ENCODE peak calls at places on chromosomes 7 and 10, in ten cellular contexts. S is transverse colon, R is mammary epithelial cell, I is HCT116, B is cardiac muscle cell, H is left lung, E is pancreas, Y is lower lobe of right lung, P is fibroblast of lung, M is ovary. A is an unnamed sample.

GRCh38 chr7:140058517-140058916 is 4.2 kb downstream of the PARP12 start:
- DNase-seq in S (no peak), R (no peak), I (no peak), B (no peak), H (no peak), E (no peak), Y (no peak), P (no peak), M (no peak), A (no peak)

GRCh38 chr7:51040777-51041176 is 258.1 kb upstream of the GRB10 start:
- DNase-seq in S (no peak), R (no peak), I (no peak), B (no peak), H (no peak), E (no peak), Y (no peak), P (peak; percentile 56), M (no peak), A (no peak)

GRCh38 chr10:21173433-21173963 is 276.4 kb upstream of the NEBL start:
- DNase-seq in S (no peak), R (no peak), I (no peak), B (peak; percentile 50), H (peak; percentile 36), E (peak; percentile 80), Y (peak; percentile 54), P (no peak), M (no peak), A (no peak)

GRCh38 chr10:70265032-70265689 is 18.6 kb downstream of the NPFFR1 start:
- DNase-seq in S (no peak), R (peak; percentile 39), I (peak; percentile 64), B (peak; percentile 62), H (no peak), E (no peak), Y (no peak), P (no peak), M (no peak), A (no peak)

GRCh38 chr10:614772-615582 is 74.5 kb downstream of the DIP2C start:
- DNase-seq in S (no peak), R (no peak), I (no peak), B (no peak), H (no peak), E (peak; percentile 36), Y (peak; percentile 35), P (peak; percentile 42), M (no peak), A (no peak)

GRCh38 chr10:69854685-69855345 is 53.1 kb downstream of the COL13A1 start:
- DNase-seq in S (peak; percentile 30), R (no peak), I (no peak), B (no peak), H (no peak), E (no peak), Y (no peak), P (no peak), M (no peak), A (no peak)

GRCh38 chr7:3300221-3300650 is 816 bp upstream of the SDK1 start:
- DNase-seq in S (no peak), R (no peak), I (no peak), B (peak; percentile 23), H (no peak), E (peak; percentile 82), Y (no peak), P (peak; percentile 28), M (peak; percentile 35), A (no peak)

GRCh38 chr10:56823849-56824248 is 462.8 kb upstream of the ZWINT start:
- DNase-seq in S (no peak), R (peak; percentile 0), I (no peak), B (no peak), H (no peak), E (peak; percentile 16), Y (no peak), P (no peak), M (no peak), A (no peak)

GRCh38 chr10:79310911-79311573 is 36.2 kb upstream of the PPIF start:
- DNase-seq in S (no peak), R (no peak), I (no peak), B (no peak), H (peak; percentile 29), E (peak; percentile 80), Y (peak; percentile 33), P (no peak), M (no peak), A (no peak)

GRCh38 chr10:130461631-130462030 is 325.4 kb downstream of the GLRX3 start:
- DNase-seq in S (no peak), R (no peak), I (no peak), B (no peak), H (no peak), E (no peak), Y (no peak), P (no peak), M (no peak), A (peak; percentile 44)

GRCh38 chr10:130833596-130833995 is 477.9 kb downstream of the TCERG1L start:
- DNase-seq in S (no peak), R (no peak), I (no peak), B (no peak), H (no peak), E (no peak), Y (no peak), P (no peak), M (no peak), A (no peak)

GRCh38 chr10:87850742-87851205 is 12.6 kb downstream of the KLLN start:
- DNase-seq in S (peak; percentile 68), R (peak; percentile 64), I (no peak), B (peak; percentile 81), H (peak; percentile 53), E (peak; percentile 49), Y (peak; percentile 55), P (peak; percentile 70), M (peak; percentile 62), A (no peak)

GRCh38 chr7:132997505-132997904 is 84.4 kb downstream of the CHCHD3 start:
- DNase-seq in S (no peak), R (no peak), I (no peak), B (no peak), H (no peak), E (no peak), Y (no peak), P (no peak), M (no peak), A (no peak)

GRCh38 chr10:28679941-28680752 is 2.8 kb downstream of the BAMBI start:
- DNase-seq in S (no peak), R (peak; percentile 10), I (no peak), B (peak; percentile 67), H (no peak), E (no peak), Y (no peak), P (no peak), M (no peak), A (peak; percentile 12)

GRCh38 chr7:65731562-65732035 is 141.3 kb upstream of the VKORC1L1 start:
- DNase-seq in S (peak; percentile 28), R (no peak), I (no peak), B (peak; percentile 64), H (peak; percentile 41), E (peak; percentile 75), Y (peak; percentile 64), P (peak; percentile 27), M (no peak), A (no peak)
- TF ChIP-seq CTCF in S (peak; percentile 10), R (no peak), I (no peak), B (peak; percentile 42), H (no peak), E (no peak), Y (peak; percentile 26), P (peak; percentile 7), M (no peak), A (no peak)

DNA sequence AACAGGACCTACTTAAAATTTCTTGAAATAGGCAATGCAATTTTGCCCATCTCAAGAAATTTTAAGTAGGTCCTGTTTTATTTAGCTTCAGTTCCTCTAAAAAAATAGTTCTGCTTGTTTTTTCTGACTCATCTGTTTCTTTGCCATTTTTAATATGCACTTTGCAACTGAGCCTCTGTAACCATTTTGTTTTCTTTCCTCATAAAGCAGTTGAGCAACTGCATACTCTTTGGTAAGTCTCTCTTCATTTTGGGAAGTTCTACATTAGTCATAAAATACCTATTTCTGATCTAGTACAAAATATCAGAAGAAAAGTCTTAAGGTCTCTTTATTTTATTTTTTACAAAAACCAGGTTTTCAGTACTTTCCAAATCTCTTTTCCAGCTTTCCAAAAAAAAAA is 18.0 kb downstream of the TAS2R40 start:
- DNase-seq in S (no peak), R (peak; percentile 45), I (no peak), B (no peak), H (no peak), E (no peak), Y (no peak), P (no peak), M (no peak), A (no peak)
- H3K4me1 ChIP-seq in S (peaks cover 23% of the 10 kb centered on the region), R (peaks cover 9% of the 10 kb centered on the region), I (peaks cover 9% of the 10 kb centered on the region), B (no peaks in the 10 kb centered on the region), H (no peaks in the 10 kb centered on the region), E (no peaks in the 10 kb centered on the region), Y (no peaks in the 10 kb centered on the region), P (peaks cover 2% of the 10 kb centered on the region), M (peaks cover 1% of the 10 kb centered on the region), A (no peaks in the 10 kb centered on the region)

GRCh38 chr10:47054936-47055335 is 143.7 kb downstream of the PTPN20 start:
- DNase-seq in S (no peak), R (no peak), I (no peak), B (no peak), H (no peak), E (no peak), Y (no peak), P (no peak), M (no peak), A (no peak)
- H3K36me3 ChIP-seq in S (no peaks in the 10 kb centered on the region), R (no peaks in the 10 kb centered on the region), I (no peaks in the 10 kb centered on the region), B (no peaks in the 10 kb centered on the region), H (no peaks in the 10 kb centered on the region), E (no peaks in the 10 kb centered on the region), Y (no peaks in the 10 kb centered on the region), P (no peaks in the 10 kb centered on the region), M (no peaks in the 10 kb centered on the region), A (no peaks in the 10 kb centered on the region)

GRCh38 chr7:94298943-94299342 is 95.8 kb upstream of the COL1A2 start:
- DNase-seq in S (no peak), R (no peak), I (no peak), B (no peak), H (no peak), E (no peak), Y (no peak), P (peak; percentile 80), M (no peak), A (no peak)

GRCh38 chr7:94297397-94297838 is 97.3 kb upstream of the COL1A2 start:
- DNase-seq in S (peak; percentile 48), R (peak; percentile 81), I (no peak), B (no peak), H (peak; percentile 53), E (no peak), Y (no peak), P (peak; percentile 98), M (peak; percentile 71), A (no peak)

GRCh38 chr7:94294471-94295131 is 100.1 kb upstream of the COL1A2 start:
- DNase-seq in S (no peak), R (no peak), I (no peak), B (no peak), H (no peak), E (no peak), Y (no peak), P (no peak), M (no peak), A (no peak)

GRCh38 chr7:94296886-94297285 is 97.8 kb upstream of the COL1A2 start:
- DNase-seq in S (no peak), R (no peak), I (no peak), B (no peak), H (no peak), E (no peak), Y (no peak), P (no peak), M (no peak), A (no peak)

GRCh38 chr7:94295805-94296204 is 98.9 kb upstream of the COL1A2 start:
- DNase-seq in S (no peak), R (peak; percentile 30), I (no peak), B (peak; percentile 38), H (no peak), E (no peak), Y (no peak), P (peak; percentile 81), M (no peak), A (no peak)
- TF ChIP-seq CTCF in S (peak; percentile 48), R (peak; percentile 60), I (peak; percentile 26), B (peak; percentile 78), H (peak; percentile 14), E (peak; percentile 8), Y (peak; percentile 41), P (peak; percentile 74), M (peak; percentile 73), A (peak; percentile 59)

A was measured in vagina.